ENCODE peak calls at places on chromosomes 11 and 22, in ten cellular contexts. H is M059J; U is omental fat pad; K is effector CD8-positive, alpha-beta T cell; S is pancreas; Z is memory B cell; Y is NCI-H1694 treated with DMSO at 0.1 percent for 48 hours; O is stimulated activated CD4-positive, alpha-beta T cell treated with anti-CD3 and anti-CD28 coated beads, Interleukin-2, amount 100 ng/mL, for 24 hours; R is choroid plexus epithelial cell; W is NCI-H2107. E is an unnamed sample.

GRCh38 chr22:49768961-49769690 is 58.5 kb downstream of the BRD1 start:
- DNase-seq in H (no peak), U (no peak), K (no peak), S (peak), Z (no peak), Y (no peak), O (no peak), R (peak), W (no peak), E (no peak)

GRCh38 chr22:17906978-17907730 is 117.2 kb downstream of the MICAL3 start:
- DNase-seq in H (no peak), U (no peak), K (no peak), S (no peak), Z (no peak), Y (no peak), O (no peak), R (no peak), W (no peak), E (no peak)

GRCh38 chr22:32789797-32790620 is 11.5 kb upstream of the TIMP3 start:
- DNase-seq in H (no peak), U (no peak), K (no peak), S (no peak), Z (no peak), Y (no peak), O (no peak), R (no peak), W (no peak), E (no peak)

GRCh38 chr22:44449061-44449682 is 48.9 kb downstream of the RTL6 start:
- DNase-seq in H (peak), U (no peak), K (no peak), S (no peak), Z (no peak), Y (no peak), O (no peak), R (peak), W (no peak), E (no peak)

GRCh38 chr11:63906585-63906984 is 10.4 kb downstream of the RCOR2 start:
- DNase-seq in H (no peak), U (no peak), K (peak), S (no peak), Z (no peak), Y (no peak), O (peak), R (peak), W (no peak), E (no peak)

GRCh38 chr22:45905924-45906865 is 70.8 kb downstream of the WNT7B start:
- DNase-seq in H (no peak), U (no peak), K (no peak), S (no peak), Z (no peak), Y (no peak), O (no peak), R (peak), W (no peak), E (no peak)

GRCh38 chr22:19663821-19664325 is 50.4 kb upstream of the SEPTIN5 start:
- DNase-seq in H (no peak), U (no peak), K (no peak), S (no peak), Z (no peak), Y (peak), O (no peak), R (peak), W (peak), E (peak)

GRCh38 chr11:72807021-72807693 is 7.1 kb upstream of the ATG16L2 start:
- DNase-seq in H (peak), U (no peak), K (no peak), S (no peak), Z (no peak), Y (no peak), O (no peak), R (peak), W (no peak), E (no peak)

GRCh38 chr11:125842319-125842948 is 9.3 kb downstream of the PATE4 start:
- DNase-seq in H (no peak), U (no peak), K (no peak), S (no peak), Z (no peak), Y (no peak), O (no peak), R (no peak), W (no peak), E (no peak)

GRCh38 chr22:37328017-37328416 is 45.7 kb downstream of the CYTH4 start:
- DNase-seq in H (peak), U (no peak), K (no peak), S (no peak), Z (no peak), Y (no peak), O (no peak), R (peak), W (no peak), E (no peak)

GRCh38 chr11:95404370-95404769 is 173.4 kb upstream of the SESN3 start:
- DNase-seq in H (no peak), U (no peak), K (no peak), S (no peak), Z (no peak), Y (no peak), O (no peak), R (no peak), W (no peak), E (no peak)

GRCh38 chr11:62984451-62984991 is at the start of gene SLC22A6:
- DNase-seq in H (no peak), U (no peak), K (no peak), S (no peak), Z (no peak), Y (no peak), O (no peak), R (no peak), W (no peak), E (no peak)

GRCh38 chr11:46912526-46913150 is 5.7 kb downstream of the LRP4 start:
- DNase-seq in H (peak), U (no peak), K (no peak), S (no peak), Z (no peak), Y (no peak), O (no peak), R (no peak), W (peak), E (peak)

GRCh38 chr11:117828641-117829368 is 4.3 kb upstream of the FXYD2 start:
- DNase-seq in H (peak), U (peak), K (peak), S (peak), Z (no peak), Y (no peak), O (peak), R (peak), W (no peak), E (no peak)